ENCODE peak calls at places on chromosomes 13 and 19, in ten cellular contexts. K is pancreas; Z is tibial artery; C is CD8-positive, alpha-beta T cell; M is A673; I is mammary epithelial cell; B is adrenal gland; H is cardiac muscle cell; Y is left ventricle myocardium inferior; R is GM23338. W is an unnamed sample.

GRCh38 chr13:100828226-100828625 is 153.6 kb upstream of the TMTC4 start:
- DNase-seq in Z (no peak), I (no peak), B (no peak), Y (no peak), M (peak; percentile 36), H (peak; percentile 5), R (peak; percentile 70), K (no peak), C (no peak), W (no peak)

GRCh38 chr19:13260883-13261653 is 110.9 kb downstream of the IER2 start:
- DNase-seq in H (no peak), I (peak; percentile 94), K (no peak), Z (no peak), M (no peak), R (no peak), C (no peak), B (peak; percentile 33), Y (no peak), W (no peak)

GRCh38 chr13:110636701-110637201 is 21.4 kb downstream of the NAXD start:
- DNase-seq in R (no peak), H (no peak), K (no peak), Y (no peak), C (no peak), Z (no peak), I (no peak), M (no peak), B (no peak), W (no peak)

GRCh38 chr13:113623491-113624234 is 34.3 kb downstream of the ATP4B start:
- DNase-seq in I (no peak), C (no peak), Y (peak; percentile 13), R (no peak), Z (no peak), B (no peak), H (no peak), M (peak; percentile 43), K (peak; percentile 12), W (no peak)

GRCh38 chr13:19862511-19863313 is 737 bp downstream of the ZMYM5 start:
- DNase-seq in C (peak; percentile 49), Y (peak; percentile 28), K (no peak), H (peak; percentile 38), I (peak; percentile 46), M (peak; percentile 43), R (peak; percentile 53), B (peak; percentile 20), Z (peak; percentile 27), W (peak; percentile 52)

GRCh38 chr19:19568802-19569756 is 31.0 kb downstream of the CILP2 start:
- DNase-seq in M (no peak), Y (no peak), R (no peak), H (no peak), B (no peak), Z (no peak), C (no peak), K (no peak), I (peak; percentile 34), W (no peak)

GRCh38 chr13:67228031-67228430 is 2.1 kb downstream of the PCDH9 start:
- DNase-seq in R (no peak), H (no peak), M (no peak), Y (no peak), Z (no peak), K (no peak), I (no peak), B (no peak), C (no peak), W (no peak)

GRCh38 chr13:113667771-113668490 is 912 bp downstream of the GRK1 start:
- DNase-seq in H (no peak), Z (peak; percentile 13), B (no peak), C (no peak), R (no peak), K (peak; percentile 17), I (no peak), Y (peak; percentile 11), M (no peak), W (peak; percentile 78)

GRCh38 chr19:40735003-40735771 is 15.1 kb downstream of the ACTMAP start:
- DNase-seq in C (no peak), Z (no peak), B (no peak), R (no peak), K (no peak), Y (no peak), H (no peak), M (no peak), I (no peak), W (no peak)

GRCh38 chr13:40187836-40188591 is 478.4 kb downstream of the FOXO1 start:
- DNase-seq in I (no peak), B (no peak), C (peak; percentile 60), H (no peak), R (peak; percentile 23), M (no peak), Z (no peak), K (no peak), Y (no peak), W (peak; percentile 54)

GRCh38 chr13:97367016-97367415 is 67.0 kb upstream of the RAP2A start:
- DNase-seq in I (no peak), R (no peak), H (no peak), B (no peak), Y (no peak), M (no peak), C (no peak), K (no peak), Z (no peak), W (peak; percentile 54)

GRCh38 chr19:51639916-51640315 is 6.7 kb downstream of the SIGLEC14 start:
- DNase-seq in C (no peak), I (no peak), B (no peak), Y (no peak), R (no peak), Z (no peak), K (no peak), H (no peak), M (no peak), W (no peak)

GRCh38 chr19:13153627-13154240 is 3.5 kb downstream of the IER2 start:
- DNase-seq in R (peak; percentile 61), Z (no peak), I (no peak), C (no peak), Y (no peak), K (peak; percentile 75), M (no peak), B (peak; percentile 50), H (peak; percentile 49), W (peak; percentile 86)

GRCh38 chr13:36158606-36159005 is 27.4 kb upstream of the DCLK1 start:
- DNase-seq in C (no peak), M (no peak), I (peak; percentile 43), K (no peak), B (no peak), R (no peak), Z (no peak), Y (no peak), H (no peak), W (no peak)

DNA sequence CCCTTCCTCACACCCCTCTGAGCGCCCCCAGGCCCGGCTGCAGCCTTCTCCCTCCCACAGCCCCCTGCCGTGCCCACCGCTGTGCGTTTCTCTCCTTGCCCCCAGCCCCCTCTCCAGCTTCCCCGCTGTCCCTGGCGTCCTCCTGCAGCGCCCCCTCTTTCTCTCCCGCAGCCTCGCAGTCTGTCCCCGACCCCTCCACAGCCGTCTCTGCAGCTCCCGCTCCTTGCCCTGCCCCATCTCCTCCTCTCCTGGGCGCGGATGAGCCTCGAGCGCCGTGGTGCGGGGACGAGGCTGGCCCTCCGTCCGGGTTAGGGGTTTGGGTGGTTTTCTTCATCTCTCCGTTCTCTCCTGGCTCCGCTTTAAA is 1.1 kb downstream of the KMT5C start:
- DNase-seq in B (no peak), C (peak; percentile 30), Z (no peak), R (peak; percentile 62), M (peak; percentile 40), Y (no peak), K (no peak), H (peak; percentile 39), I (no peak), W (no peak)
- TF ChIP-seq CTCF in B (no peak), C (no peak), Z (no peak), R (peak; percentile 41), M (peak; percentile 49), Y (no peak), K (no peak), H (peak; percentile 23), I (no peak), W (no peak)

GRCh38 chr19:7870571-7871279 is 3.5 kb downstream of the PRR36 start:
- DNase-seq in B (peak; percentile 98), H (peak; percentile 91), Y (no peak), Z (no peak), K (peak; percentile 88), I (peak; percentile 59), R (peak; percentile 96), C (peak; percentile 35), M (peak; percentile 89), W (no peak)
- H3K4me3 ChIP-seq in B (no peak overlapping the region), H (no peak overlapping the region), Y (no peak overlapping the region), Z (no peak overlapping the region), K (no peak overlapping the region), I (no peak overlapping the region), R (peak overlapping the region; percentile 13), C (no peak overlapping the region), M (peak overlapping the region; percentile 42), W (no peak overlapping the region)

DNA sequence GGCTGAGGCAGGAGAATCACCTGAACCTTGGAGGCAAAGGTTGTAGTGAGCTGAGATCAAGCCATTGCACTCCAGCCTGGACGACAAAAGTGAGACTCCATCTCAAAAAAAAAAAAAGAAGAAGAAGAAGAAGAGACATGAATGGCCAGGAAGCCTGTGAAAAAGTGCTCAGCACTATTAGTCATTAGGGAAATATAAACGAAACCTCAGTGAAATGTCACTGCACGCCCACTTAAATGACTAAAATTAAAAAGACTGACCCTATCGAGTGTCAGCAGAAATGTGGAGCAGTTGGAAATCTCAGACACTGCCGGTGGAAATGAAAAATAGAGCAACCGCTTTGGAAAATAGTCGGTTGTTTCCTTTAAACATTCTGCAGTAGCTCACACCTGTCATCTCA is 5.5 kb upstream of the TYROBP start:
- DNase-seq in Y (no peak), K (no peak), H (no peak), M (no peak), Z (no peak), C (no peak), R (no peak), I (peak; percentile 57), B (no peak), W (no peak)
- H3K4me1 ChIP-seq in Y (no peaks in the 10 kb centered on the region), K (no peaks in the 10 kb centered on the region), H (no peaks in the 10 kb centered on the region), M (no peaks in the 10 kb centered on the region), Z (no peaks in the 10 kb centered on the region), C (peaks cover 16% of the 10 kb centered on the region), R (peaks cover 11% of the 10 kb centered on the region), I (no peaks in the 10 kb centered on the region), B (no peaks in the 10 kb centered on the region), W (no peaks in the 10 kb centered on the region)

GRCh38 chr19:17104679-17105078 is 29.1 kb downstream of the MYO9B start:
- DNase-seq in M (no peak), Z (no peak), B (no peak), C (no peak), H (no peak), I (no peak), Y (no peak), K (no peak), R (no peak), W (no peak)

GRCh38 chr19:17107546-17108452 is 32.2 kb downstream of the MYO9B start:
- DNase-seq in I (peak; percentile 98), Y (peak; percentile 65), B (peak; percentile 97), M (peak; percentile 86), H (no peak), Z (peak; percentile 96), C (no peak), K (peak; percentile 53), R (no peak), W (peak; percentile 92)

GRCh38 chr19:17105548-17105947 is 30.0 kb downstream of the MYO9B start:
- DNase-seq in K (no peak), Z (no peak), C (no peak), Y (no peak), R (no peak), I (no peak), B (no peak), M (no peak), H (no peak), W (no peak)

GRCh38 chr19:17101686-17102628 is 26.4 kb downstream of the MYO9B start:
- DNase-seq in Y (no peak), R (no peak), M (no peak), C (no peak), Z (no peak), B (peak; percentile 85), I (no peak), K (no peak), H (no peak), W (no peak)

GRCh38 chr19:17103177-17103576 is 27.6 kb downstream of the MYO9B start:
- DNase-seq in C (no peak), Y (no peak), K (no peak), I (peak; percentile 26), Z (no peak), H (no peak), B (peak; percentile 53), R (peak; percentile 90), M (peak; percentile 62), W (no peak)
- TF ChIP-seq CTCF in C (no peak), Y (peak; percentile 45), K (no peak), I (peak; percentile 67), Z (peak; percentile 38), H (peak; percentile 67), B (peak; percentile 64), R (peak; percentile 71), M (peak; percentile 61), W (peak; percentile 67)

W was measured in left lung.